ENCODE peak calls at places on chromosomes 11 and 22, in five cellular contexts. Q is Kasumi-1, Z is germinal center, F is HEK293T, K is DMS153. C is an unnamed sample.

GRCh38 chr11:61273151-61274078 is 21.7 kb downstream of the VWCE start:
- DNase-seq in Q (no peak), Z (no peak), F (no peak), K (no peak), C (peak)

GRCh38 chr22:46290843-46291785 is 5.6 kb upstream of the GTSE1 start:
- DNase-seq in Q (no peak), Z (no peak), F (no peak), K (no peak), C (no peak)

GRCh38 chr11:110207089-110207488 is 89.3 kb downstream of the RDX start:
- DNase-seq in Q (no peak), Z (no peak), F (no peak), K (no peak), C (peak)

GRCh38 chr22:33082221-33082620 is 24.0 kb upstream of the SYN3 start:
- DNase-seq in Q (no peak), Z (no peak), F (no peak), K (peak), C (no peak)

GRCh38 chr11:9060700-9061111 is 30.7 kb downstream of the SCUBE2 start:
- DNase-seq in Q (peak), Z (peak), F (peak), K (no peak), C (no peak)

GRCh38 chr11:748007-748359 is 719 bp downstream of the TALDO1 start:
- DNase-seq in Q (no peak), Z (no peak), F (no peak), K (no peak), C (no peak)

GRCh38 chr22:23180893-23181762 is 819 bp downstream of the BCR start:
- DNase-seq in Q (no peak), Z (peak), F (no peak), K (no peak), C (no peak)

GRCh38 chr22:45187891-45188290 is 24.2 kb downstream of the NUP50 start:
- DNase-seq in Q (no peak), Z (no peak), F (no peak), K (no peak), C (no peak)

GRCh38 chr11:135074397-135074998 is 662.5 kb upstream of the B3GAT1 start:
- DNase-seq in Q (peak), Z (no peak), F (no peak), K (peak), C (peak)

GRCh38 chr11:19910931-19911330 is 198.3 kb downstream of the NAV2 start:
- DNase-seq in Q (no peak), Z (no peak), F (no peak), K (no peak), C (no peak)

GRCh38 chr11:115893701-115894100 is 389.5 kb upstream of the CADM1 start:
- DNase-seq in Q (no peak), Z (no peak), F (no peak), K (no peak), C (no peak)

GRCh38 chr11:9664276-9665171 is 647 bp downstream of the SWAP70 start:
- DNase-seq in Q (peak), Z (no peak), F (peak), K (no peak), C (no peak)

GRCh38 chr11:2436013-2436520 is 8.2 kb downstream of the TRPM5 start:
- DNase-seq in Q (no peak), Z (no peak), F (no peak), K (no peak), C (no peak)

GRCh38 chr11:77140231-77140959 is 12.3 kb downstream of the MYO7A start:
- DNase-seq in Q (peak), Z (no peak), F (no peak), K (no peak), C (no peak)

GRCh38 chr11:27717377-27717776 is 17.1 kb upstream of the BDNF start:
- DNase-seq in Q (no peak), Z (no peak), F (no peak), K (no peak), C (no peak)

GRCh38 chr22:40533712-40534378 is 102.7 kb downstream of the MRTFA start:
- DNase-seq in Q (peak), Z (peak), F (peak), K (no peak), C (no peak)

GRCh38 chr11:46684364-46684763 is 16.1 kb downstream of the ARHGAP1 start:
- DNase-seq in Q (no peak), Z (no peak), F (no peak), K (no peak), C (no peak)

GRCh38 chr11:6606471-6607189 is 3.1 kb downstream of the ILK start:
- DNase-seq in Q (peak), Z (peak), F (peak), K (peak), C (no peak)

GRCh38 chr11:11348303-11348702 is 4.7 kb downstream of the CSNK2A3 start:
- DNase-seq in Q (no peak), Z (no peak), F (no peak), K (no peak), C (no peak)

GRCh38 chr22:44391481-44392445 is 79.0 kb upstream of the SHISAL1 start:
- DNase-seq in Q (no peak), Z (no peak), F (no peak), K (peak), C (peak)

GRCh38 chr11:95279921-95280861 is 49.2 kb upstream of the SESN3 start:
- DNase-seq in Q (peak), Z (peak), F (no peak), K (no peak), C (no peak)

GRCh38 chr11:120248551-120249278 is 8.8 kb downstream of the POU2F3 start:
- DNase-seq in Q (peak), Z (no peak), F (no peak), K (no peak), C (no peak)